ENCODE peak calls at places on chromosomes 2 and 18, in four cellular contexts. One of them, this sample, is unnamed.

GRCh38 chr2:172968061-172968469 is 107.6 kb upstream of the MAP3K20 start:
- DNase-seq in IMR-90: peak
- DNase-seq in DND-41: no peak
- DNase-seq in HCT116: no peak
- DNase-seq in this sample: no peak

GRCh38 chr2:176001281-176001902 is 675 bp downstream of the LNPK start:
- DNase-seq in IMR-90: peak
- DNase-seq in HCT116: no peak
- DNase-seq in DND-41: peak
- DNase-seq in this sample: no peak

GRCh38 chr2:47015730-47016129 is 100.1 kb upstream of the MCFD2 start:
- DNase-seq in IMR-90: no peak
- DNase-seq in DND-41: no peak
- DNase-seq in HCT116: no peak
- DNase-seq in this sample: no peak

GRCh38 chr2:200288670-200289429 is 17.6 kb upstream of the SPATS2L start:
- DNase-seq in IMR-90: peak
- DNase-seq in DND-41: no peak
- DNase-seq in HCT116: no peak
- DNase-seq in this sample: no peak

GRCh38 chr2:113186421-113186820 is 12.7 kb downstream of the PSD4 start:
- DNase-seq in IMR-90: no peak
- DNase-seq in DND-41: no peak
- DNase-seq in HCT116: no peak
- DNase-seq in this sample: no peak

GRCh38 chr2:226888971-226889370 is 53.1 kb downstream of the RHBDD1 start:
- DNase-seq in IMR-90: peak
- DNase-seq in DND-41: no peak
- DNase-seq in HCT116: no peak
- DNase-seq in this sample: no peak

GRCh38 chr18:44342167-44342566 is 338.5 kb upstream of the SETBP1 start:
- DNase-seq in HCT116: no peak
- DNase-seq in IMR-90: no peak
- DNase-seq in DND-41: no peak
- DNase-seq in this sample: no peak

GRCh38 chr18:69585696-69586095 is 185.0 kb downstream of the DOK6 start:
- DNase-seq in IMR-90: no peak
- DNase-seq in HCT116: no peak
- DNase-seq in DND-41: no peak
- DNase-seq in this sample: no peak

GRCh38 chr2:180523629-180524340 is 456.6 kb upstream of the UBE2E3 start:
- DNase-seq in HCT116: no peak
- DNase-seq in IMR-90: peak
- DNase-seq in DND-41: no peak
- DNase-seq in this sample: peak

GRCh38 chr2:173027181-173028128 is 48.2 kb upstream of the MAP3K20 start:
- DNase-seq in IMR-90: peak
- DNase-seq in DND-41: peak
- DNase-seq in HCT116: peak
- DNase-seq in this sample: no peak

GRCh38 chr2:134240061-134240460 is 13.8 kb upstream of the MGAT5 start:
- DNase-seq in HCT116: no peak
- DNase-seq in IMR-90: no peak
- DNase-seq in DND-41: no peak
- DNase-seq in this sample: no peak

GRCh38 chr2:213187833-213188532 is 36.6 kb upstream of the IKZF2 start:
- DNase-seq in HCT116: no peak
- DNase-seq in IMR-90: peak
- DNase-seq in DND-41: no peak
- DNase-seq in this sample: peak

GRCh38 chr2:117087565-117088291 is 726.8 kb upstream of the DDX18 start:
- DNase-seq in HCT116: no peak
- DNase-seq in IMR-90: no peak
- DNase-seq in DND-41: no peak
- DNase-seq in this sample: no peak

GRCh38 chr2:240233891-240234502 is 93.5 kb upstream of the OTOS start:
- DNase-seq in HCT116: no peak
- DNase-seq in DND-41: no peak
- DNase-seq in IMR-90: no peak
- DNase-seq in this sample: no peak

GRCh38 chr2:39640107-39640506 is 25.6 kb upstream of the TMEM178A start:
- DNase-seq in DND-41: no peak
- DNase-seq in HCT116: no peak
- DNase-seq in IMR-90: no peak
- DNase-seq in this sample: no peak

GRCh38 chr2:237964578-237965404 is 2.0 kb upstream of the UBE2F start:
- DNase-seq in IMR-90: peak
- DNase-seq in DND-41: no peak
- DNase-seq in HCT116: no peak
- DNase-seq in this sample: no peak

GRCh38 chr2:165251361-165251760 is 12.1 kb downstream of the SCN2A start:
- DNase-seq in HCT116: no peak
- DNase-seq in IMR-90: no peak
- DNase-seq in DND-41: no peak
- DNase-seq in this sample: no peak
- H3K4me3 ChIP-seq in HCT116: no peak
- H3K4me3 ChIP-seq in IMR-90: no peak
- H3K4me3 ChIP-seq in DND-41: no peak
- H3K4me3 ChIP-seq in this sample: no peak

GRCh38 chr2:145752091-145752806 is 1232.3 kb upstream of the ZEB2 start:
- DNase-seq in IMR-90: peak
- DNase-seq in HCT116: peak
- DNase-seq in DND-41: no peak
- DNase-seq in this sample: peak
- TF ChIP-seq CTCF in IMR-90: peak
- TF ChIP-seq CTCF in HCT116: peak
- TF ChIP-seq CTCF in DND-41: peak
- TF ChIP-seq CTCF in this sample: peak

GRCh38 chr2:203237501-203238238 is 1.1 kb upstream of the CYP20A1 start:
- DNase-seq in IMR-90: no peak
- DNase-seq in DND-41: peak
- DNase-seq in HCT116: no peak
- DNase-seq in this sample: no peak
- H3K4me3 ChIP-seq in IMR-90: no peak
- H3K4me3 ChIP-seq in DND-41: peak
- H3K4me3 ChIP-seq in HCT116: no peak
- H3K4me3 ChIP-seq in this sample: peak

DNA sequence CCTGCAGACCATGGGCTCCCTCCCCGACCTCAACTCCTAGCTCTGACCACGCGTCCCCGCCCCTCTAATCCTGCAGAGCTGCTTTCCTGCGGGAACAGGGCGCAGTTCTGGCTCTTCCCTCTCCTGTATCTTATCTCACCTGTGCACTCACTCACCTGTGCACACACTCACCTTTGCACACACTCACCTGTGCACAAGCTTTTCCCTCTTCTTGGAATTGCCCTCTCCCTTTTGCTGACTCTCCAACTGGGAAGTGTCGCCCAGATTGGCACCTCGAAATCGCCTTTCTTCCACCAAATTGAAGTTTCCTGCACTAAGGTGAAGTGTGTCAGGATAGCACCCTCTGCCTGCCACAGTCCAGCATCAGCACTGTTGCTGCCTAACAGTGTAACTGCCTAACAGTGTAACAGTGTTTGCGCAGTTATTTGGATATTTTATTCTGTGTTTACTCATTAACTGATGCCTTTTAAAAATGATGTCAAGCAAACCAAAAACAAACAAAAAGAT is 585 bp upstream of the CMPK2 start:
- DNase-seq in IMR-90: peak
- DNase-seq in HCT116: peak
- DNase-seq in DND-41: peak
- DNase-seq in this sample: no peak
- TF ChIP-seq CTCF in IMR-90: no peak
- TF ChIP-seq CTCF in HCT116: peak
- TF ChIP-seq CTCF in DND-41: peak
- TF ChIP-seq CTCF in this sample: peak

GRCh38 chr18:58814317-58814716 is 50.4 kb upstream of the ZNF532 start:
- DNase-seq in IMR-90: no peak
- DNase-seq in HCT116: no peak
- DNase-seq in DND-41: no peak
- DNase-seq in this sample: no peak
- H3K4me3 ChIP-seq in IMR-90: no peak
- H3K4me3 ChIP-seq in HCT116: no peak
- H3K4me3 ChIP-seq in DND-41: no peak
- H3K4me3 ChIP-seq in this sample: no peak

DNA sequence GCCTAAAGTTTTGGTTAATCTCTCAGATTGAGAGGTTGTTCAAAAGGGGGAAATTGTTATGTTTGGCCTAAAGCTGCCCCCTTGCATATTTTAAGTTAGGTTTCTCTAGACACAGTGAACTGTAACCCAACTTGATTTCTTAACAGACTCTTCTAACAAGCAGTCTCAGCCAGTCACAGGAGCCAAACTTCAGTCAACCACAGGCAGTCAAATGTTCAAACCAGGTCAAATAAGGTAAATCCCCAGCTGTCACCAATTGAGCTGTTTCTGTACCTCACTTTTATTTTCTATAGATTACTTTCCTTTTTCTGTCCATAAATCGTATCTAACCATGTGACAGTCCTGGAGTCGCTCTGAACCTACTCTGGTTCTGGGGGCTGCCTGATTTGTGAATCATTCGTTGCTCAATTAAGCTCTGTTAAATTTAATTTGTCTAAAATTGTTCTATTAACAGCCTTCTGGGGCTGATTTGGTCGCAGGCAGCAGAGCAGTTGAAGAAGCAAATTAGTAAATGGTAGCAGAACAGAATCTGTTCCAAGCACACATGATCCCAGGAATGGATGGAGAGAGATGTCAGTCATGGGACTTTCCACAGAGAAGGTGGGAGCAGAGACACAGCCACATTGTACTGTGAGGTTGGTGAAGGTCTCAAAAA is 16.4 kb upstream of the NFU1 start:
- DNase-seq in HCT116: no peak
- DNase-seq in IMR-90: no peak
- DNase-seq in DND-41: no peak
- DNase-seq in this sample: no peak
- TF ChIP-seq CTCF in HCT116: no peak
- TF ChIP-seq CTCF in IMR-90: no peak
- TF ChIP-seq CTCF in DND-41: no peak
- TF ChIP-seq CTCF in this sample: no peak

This sample was measured in AG04449.